ENCODE peak calls at places on chromosomes 2 and 18, in four cellular contexts. K, E, L and R are unnamed samples.
A peak's percentile ranks its signal among the peaks of the same experiment; 100 is the strongest.

GRCh38 chr2:36371963-36372391 is 16.4 kb downstream of the CRIM1 start:
- DNase-seq in K (no peak), E (peak; percentile 74), L (no peak), R (no peak)

GRCh38 chr2:106208874-106209273 is 14.8 kb upstream of the UXS1 start:
- DNase-seq in K (no peak), E (no peak), L (no peak), R (no peak)

GRCh38 chr2:217392930-217393584 is 533.2 kb upstream of the TNP1 start:
- DNase-seq in K (no peak), E (no peak), L (no peak), R (no peak)

GRCh38 chr2:169768262-169768995 is 30.2 kb upstream of the SSB start:
- DNase-seq in K (peak; percentile 61), E (no peak), L (no peak), R (no peak)

GRCh38 chr2:190927257-190927656 is 46.6 kb downstream of the GLS start:
- DNase-seq in K (no peak), E (no peak), L (no peak), R (no peak)

GRCh38 chr18:34159691-34160185 is 65.0 kb downstream of the NOL4 start:
- DNase-seq in K (no peak), E (no peak), L (no peak), R (no peak)

GRCh38 chr2:114714316-114714715 is 271.9 kb downstream of the DPP10 start:
- DNase-seq in K (no peak), E (no peak), L (no peak), R (no peak)

GRCh38 chr2:127510073-127510472 is 16.2 kb downstream of the IWS1 start:
- DNase-seq in K (no peak), E (no peak), L (peak; percentile 30), R (no peak)

GRCh38 chr2:219701847-219702634 is 74.6 kb downstream of the SLC4A3 start:
- DNase-seq in K (no peak), E (no peak), L (no peak), R (no peak)

GRCh38 chr2:232310690-232311089 is 67.9 kb upstream of the ALPP start:
- DNase-seq in K (no peak), E (no peak), L (no peak), R (no peak)

GRCh38 chr18:79616651-79617518 is 62.7 kb upstream of the CTDP1 start:
- DNase-seq in K (peak; percentile 18), E (no peak), L (no peak), R (no peak)

GRCh38 chr18:286515-287310 is 18.9 kb upstream of the THOC1 start:
- DNase-seq in K (no peak), E (no peak), L (peak; percentile 33), R (no peak)

GRCh38 chr18:77857926-77858325 is 608.3 kb downstream of the GALR1 start:
- DNase-seq in K (no peak), E (no peak), L (no peak), R (no peak)

GRCh38 chr2:159982270-159982669 is 80.1 kb downstream of the PLA2R1 start:
- DNase-seq in K (no peak), E (peak; percentile 85), L (peak; percentile 15), R (no peak)

GRCh38 chr18:50190926-50191325 is 4.0 kb downstream of the MYO5B start:
- DNase-seq in K (no peak), E (no peak), L (no peak), R (no peak)

GRCh38 chr2:224922142-224922727 is 120.0 kb downstream of the DOCK10 start:
- DNase-seq in K (no peak), E (no peak), L (peak; percentile 86), R (no peak)

GRCh38 chr2:213157242-213157641 is 5.8 kb upstream of the IKZF2 start:
- DNase-seq in K (no peak), E (no peak), L (no peak), R (no peak)

GRCh38 chr2:199833525-199833924 is 17.5 kb downstream of the FTCDNL1 start:
- DNase-seq in K (no peak), E (no peak), L (no peak), R (no peak)

GRCh38 chr2:72750466-72750865 is 75.4 kb downstream of the EXOC6B start:
- DNase-seq in K (no peak), E (no peak), L (no peak), R (no peak)

GRCh38 chr18:2108581-2108980 is 462.7 kb downstream of the METTL4 start:
- DNase-seq in K (no peak), E (no peak), L (no peak), R (no peak)